ENCODE peak calls at places on chromosomes 16 and 17, in four cellular contexts. B, S, J and L are unnamed samples.

GRCh38 chr17:7263071-7263800 is 958 bp upstream of the CLDN7 start:
- DNase-seq in B (no peak), S (peak), J (peak), L (peak)

GRCh38 chr16:11914210-11914758 is 1.5 kb downstream of the GSPT1 start:
- DNase-seq in S (peak), J (no peak), B (no peak), L (no peak)

GRCh38 chr17:31696184-31696602 is 162.9 kb downstream of the COPRS start:
- DNase-seq in J (no peak), S (no peak), B (no peak), L (peak)

GRCh38 chr16:51343411-51343810 is 192.3 kb upstream of the SALL1 start:
- DNase-seq in S (no peak), J (no peak), B (no peak), L (no peak)

GRCh38 chr16:57721765-57722499 is 13.6 kb upstream of the KATNB1 start:
- DNase-seq in B (no peak), S (no peak), J (no peak), L (no peak)

GRCh38 chr17:39057807-39058206 is 90.6 kb upstream of the FBXO47 start:
- DNase-seq in B (no peak), J (no peak), S (no peak), L (no peak)

GRCh38 chr17:78329263-78330059 is 30.4 kb downstream of the SOCS3 start:
- DNase-seq in B (no peak), S (no peak), J (no peak), L (no peak)

GRCh38 chr17:51228177-51228576 is 31.7 kb downstream of the MBTD1 start:
- DNase-seq in J (no peak), S (no peak), B (no peak), L (no peak)

GRCh38 chr17:78345791-78346494 is 13.9 kb downstream of the SOCS3 start:
- DNase-seq in B (no peak), J (no peak), S (no peak), L (no peak)

GRCh38 chr16:11852092-11852809 is 909 bp upstream of the RSL1D1 start:
- DNase-seq in J (no peak), B (no peak), S (no peak), L (peak)

GRCh38 chr16:85005278-85006069 is 5.9 kb downstream of the ZDHHC7 start:
- DNase-seq in B (no peak), S (no peak), J (no peak), L (no peak)

GRCh38 chr16:35485915-35486314 is 2026.5 kb downstream of the TP53TG3F start:
- DNase-seq in J (no peak), S (no peak), B (no peak), L (no peak)

GRCh38 chr16:8621572-8622314 is at the start of gene METTL22:
- DNase-seq in J (peak), B (peak), S (peak), L (peak)

GRCh38 chr16:9096416-9096952 is 5.0 kb downstream of the HAPSTR1 start:
- DNase-seq in B (no peak), S (no peak), J (no peak), L (no peak)

GRCh38 chr16:84109598-84110325 is 7.0 kb downstream of the MBTPS1 start:
- DNase-seq in B (no peak), J (no peak), S (no peak), L (no peak)

GRCh38 chr16:2919511-2920255 is 8.0 kb downstream of the FLYWCH1 start:
- DNase-seq in B (peak), S (peak), J (no peak), L (peak)

GRCh38 chr17:58335061-58335731 is 6.6 kb upstream of the TSPOAP1 start:
- DNase-seq in B (no peak), J (peak), S (no peak), L (no peak)

GRCh38 chr17:79965806-79966205 is 69.9 kb downstream of the TBC1D16 start:
- DNase-seq in B (no peak), J (no peak), S (no peak), L (no peak)